ENCODE peak calls at places on chromosome 3, in five cellular contexts. I is upper lobe of right lung, M is skeletal muscle cell, L is AG10803, H is PC-9. C is an unnamed sample.
A peak's percentile ranks its signal among the peaks of the same experiment; 100 is the strongest.

GRCh38 chr3:67605377-67605776 is 49.0 kb downstream of the SUCLG2 start:
- DNase-seq in M (peak; percentile 35), L (peak; percentile 78), I (no peak), H (no peak), C (peak; percentile 64)

GRCh38 chr3:128917291-128917690 is 37.9 kb downstream of the ACAD9 start:
- DNase-seq in M (no peak), H (no peak), I (no peak), L (peak; percentile 5), C (no peak)

GRCh38 chr3:5635746-5636145 is 448.2 kb downstream of the EDEM1 start:
- DNase-seq in I (no peak), H (no peak), L (no peak), M (no peak), C (no peak)

GRCh38 chr3:113247664-113248458 is 36.5 kb downstream of the BOC start:
- DNase-seq in H (no peak), I (no peak), L (peak; percentile 56), M (no peak), C (peak; percentile 30)

GRCh38 chr3:89059201-89059600 is 48.2 kb upstream of the EPHA3 start:
- DNase-seq in M (peak; percentile 21), L (peak; percentile 95), I (no peak), H (no peak), C (peak; percentile 2)

GRCh38 chr3:192514754-192515660 is 212.3 kb downstream of the FGF12 start:
- DNase-seq in L (no peak), H (peak; percentile 80), M (no peak), I (peak; percentile 62), C (no peak)

GRCh38 chr3:108673988-108674661 is 83.1 kb downstream of the RETNLB start:
- DNase-seq in I (no peak), M (no peak), H (no peak), L (no peak), C (no peak)

GRCh38 chr3:71208273-71209095 is 375.0 kb downstream of the FOXP1 start:
- DNase-seq in M (no peak), L (no peak), I (no peak), H (no peak), C (peak; percentile 59)

GRCh38 chr3:57974796-57975388 is 33.3 kb upstream of the FLNB start:
- DNase-seq in I (no peak), H (peak; percentile 63), M (peak; percentile 65), L (peak; percentile 96), C (peak; percentile 98)

GRCh38 chr3:183826448-183826847 is 1.1 kb upstream of the MAP6D1 start:
- DNase-seq in M (no peak), I (no peak), L (no peak), H (no peak), C (no peak)

GRCh38 chr3:183825380-183826161 is at the start of gene MAP6D1:
- DNase-seq in M (no peak), L (peak; percentile 34), I (peak; percentile 76), H (peak; percentile 72), C (peak; percentile 58)

GRCh38 chr3:183822631-183823030 is 2.7 kb downstream of the MAP6D1 start:
- DNase-seq in M (no peak), L (no peak), H (no peak), I (no peak), C (peak; percentile 21)

GRCh38 chr3:183824761-183825379 is 507 bp downstream of the MAP6D1 start:
- DNase-seq in I (no peak), H (peak; percentile 36), M (no peak), L (no peak), C (peak; percentile 16)

DNA sequence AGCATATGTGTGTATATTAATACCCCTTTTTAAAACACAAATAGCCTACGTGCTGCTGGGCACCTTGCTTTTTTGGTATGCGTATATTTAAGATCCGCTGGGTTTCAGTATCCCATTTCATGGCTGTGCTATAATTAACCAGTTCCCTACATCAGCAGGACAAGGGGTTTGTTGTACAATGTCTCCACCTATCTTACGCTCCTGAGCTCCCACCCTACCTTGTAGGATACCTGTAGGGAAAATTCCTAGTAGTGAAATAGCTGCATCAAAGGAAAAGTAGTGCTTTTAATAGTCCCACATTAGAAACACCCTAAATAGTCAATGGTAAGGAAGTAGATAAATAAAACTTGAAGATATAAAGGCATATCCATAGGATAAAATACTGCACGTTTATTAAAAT is 1.4 kb downstream of the MAP6D1 start:
- DNase-seq in M (no peak), H (no peak), L (no peak), I (no peak), C (no peak)
- H3K4me3 ChIP-seq in M (peak overlapping the region; percentile 57), H (no peak overlapping the region), L (no peak overlapping the region), I (no peak overlapping the region), C (no peak overlapping the region)

GRCh38 chr3:29310865-29311264 is 30.0 kb downstream of the RBMS3 start:
- DNase-seq in M (no peak), H (no peak), I (no peak), L (no peak), C (no peak)
- H3K4me3 ChIP-seq in M (no peak overlapping the region), H (no peak overlapping the region), I (no peak overlapping the region), L (no peak overlapping the region), C (no peak overlapping the region)

GRCh38 chr3:126524429-126524988 is 554 bp downstream of the CHST13 start:
- DNase-seq in H (no peak), I (peak; percentile 74), M (no peak), L (no peak), C (no peak)
- H3K4me3 ChIP-seq in H (no peak overlapping the region), I (peak overlapping the region; percentile 43), M (peak overlapping the region; percentile 37), L (peak overlapping the region; percentile 38), C (peak overlapping the region; percentile 48)

GRCh38 chr3:182713743-182714517 is 79.4 kb upstream of the ATP11B start:
- DNase-seq in I (no peak), M (peak; percentile 29), H (peak; percentile 24), L (peak; percentile 72), C (peak; percentile 82)
- H3K4me3 ChIP-seq in I (no peak overlapping the region), M (no peak overlapping the region), H (no peak overlapping the region), L (no peak overlapping the region), C (no peak overlapping the region)

GRCh38 chr3:177832862-177833261 is 635.6 kb upstream of the TBL1XR1 start:
- DNase-seq in I (no peak), H (no peak), L (peak; percentile 38), M (no peak), C (peak; percentile 56)
- H3K4me3 ChIP-seq in I (no peak overlapping the region), H (no peak overlapping the region), L (no peak overlapping the region), M (no peak overlapping the region), C (no peak overlapping the region)

GRCh38 chr3:43768594-43768993 is 77.9 kb downstream of the ABHD5 start:
- DNase-seq in L (peak; percentile 82), M (peak; percentile 70), I (no peak), H (no peak), C (peak; percentile 40)

GRCh38 chr3:43766672-43767465 is 76.1 kb downstream of the ABHD5 start:
- DNase-seq in M (no peak), L (peak; percentile 89), H (no peak), I (no peak), C (no peak)

GRCh38 chr3:43770426-43771103 is 79.8 kb downstream of the ABHD5 start:
- DNase-seq in M (no peak), I (peak; percentile 74), L (peak; percentile 32), H (peak; percentile 87), C (peak; percentile 48)

GRCh38 chr3:43769471-43770425 is 79.0 kb downstream of the ABHD5 start:
- DNase-seq in M (peak; percentile 84), I (peak; percentile 99), H (peak; percentile 99), L (peak; percentile 96), C (peak; percentile 95)

GRCh38 chr3:43769097-43769470 is 78.3 kb downstream of the ABHD5 start:
- DNase-seq in M (no peak), I (no peak), H (no peak), L (no peak), C (no peak)
- H3K4me3 ChIP-seq in M (peak overlapping the region; percentile 19), I (peak overlapping the region; percentile 17), H (peak overlapping the region; percentile 34), L (peak overlapping the region; percentile 30), C (peak overlapping the region; percentile 47)

DNA sequence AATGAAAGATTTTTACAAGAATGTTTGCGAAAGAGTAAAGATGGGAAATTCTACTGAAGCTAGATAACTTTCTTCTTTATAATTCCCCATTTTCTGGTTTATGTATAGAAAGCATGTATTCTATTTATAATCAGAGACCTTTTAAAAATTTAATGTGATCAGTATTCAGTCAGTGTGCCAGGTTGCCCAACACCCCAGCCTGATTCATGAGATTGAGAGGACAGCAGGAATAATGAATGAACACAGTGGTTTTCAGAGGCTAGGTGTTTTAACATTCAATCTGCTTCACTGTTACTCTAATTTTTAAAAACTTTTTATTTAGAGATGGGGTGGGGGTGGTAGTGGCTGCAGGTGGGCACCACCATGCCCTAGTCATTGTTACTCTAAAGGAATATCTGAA is 4.7 kb downstream of the WWTR1 start:
- DNase-seq in L (no peak), H (no peak), I (no peak), M (no peak), C (no peak)
- H3K4me3 ChIP-seq in L (no peak overlapping the region), H (peak overlapping the region; percentile 31), I (peak overlapping the region; percentile 75), M (no peak overlapping the region), C (no peak overlapping the region)

GRCh38 chr3:32498992-32499391 is 3.7 kb downstream of the CMTM6 start:
- DNase-seq in L (no peak), I (no peak), M (no peak), H (no peak), C (no peak)
- H3K4me3 ChIP-seq in L (no peak overlapping the region), I (no peak overlapping the region), M (no peak overlapping the region), H (no peak overlapping the region), C (no peak overlapping the region)

GRCh38 chr3:78887608-78888011 is 880.2 kb downstream of the ROBO1 start:
- DNase-seq in I (no peak), H (no peak), M (no peak), L (peak; percentile 55), C (no peak)
- H3K4me3 ChIP-seq in I (no peak overlapping the region), H (no peak overlapping the region), M (no peak overlapping the region), L (no peak overlapping the region), C (no peak overlapping the region)

GRCh38 chr3:152362086-152362485 is 93.4 kb downstream of the MBNL1 start:
- DNase-seq in H (no peak), M (no peak), L (no peak), I (no peak), C (no peak)
- H3K4me3 ChIP-seq in H (no peak overlapping the region), M (no peak overlapping the region), L (no peak overlapping the region), I (no peak overlapping the region), C (no peak overlapping the region)